ENCODE peak calls at places on chromosome 4, in four cellular contexts. One of them, this sample, is unnamed.

GRCh38 chr4:174284181-174284886 is 623 bp downstream of the CEP44 start:
- DNase-seq in fibroblast of lung: peak
- DNase-seq in heart right ventricle: no peak
- DNase-seq in left lung: no peak
- DNase-seq in this sample: no peak

GRCh38 chr4:10200869-10201268 is 84.3 kb upstream of the WDR1 start:
- DNase-seq in fibroblast of lung: no peak
- DNase-seq in left lung: no peak
- DNase-seq in heart right ventricle: no peak
- DNase-seq in this sample: no peak

GRCh38 chr4:176792348-176793059 is at the start of gene VEGFC:
- DNase-seq in left lung: peak
- DNase-seq in heart right ventricle: peak
- DNase-seq in fibroblast of lung: peak
- DNase-seq in this sample: peak

GRCh38 chr4:7861440-7861881 is 78.2 kb downstream of the AFAP1 start:
- DNase-seq in heart right ventricle: no peak
- DNase-seq in fibroblast of lung: peak
- DNase-seq in left lung: no peak
- DNase-seq in this sample: no peak

GRCh38 chr4:145216532-145216931 is 36.1 kb upstream of the OTUD4 start:
- DNase-seq in heart right ventricle: no peak
- DNase-seq in fibroblast of lung: peak
- DNase-seq in left lung: no peak
- DNase-seq in this sample: no peak

GRCh38 chr4:138090145-138090917 is 151.8 kb downstream of the SLC7A11 start:
- DNase-seq in left lung: no peak
- DNase-seq in heart right ventricle: peak
- DNase-seq in fibroblast of lung: peak
- DNase-seq in this sample: no peak

GRCh38 chr4:83174844-83175414 is 60.4 kb upstream of the PLAC8 start:
- DNase-seq in left lung: no peak
- DNase-seq in fibroblast of lung: no peak
- DNase-seq in heart right ventricle: no peak
- DNase-seq in this sample: no peak

GRCh38 chr4:83618431-83618830 is 82.5 kb downstream of the GPAT3 start:
- DNase-seq in heart right ventricle: peak
- DNase-seq in left lung: no peak
- DNase-seq in fibroblast of lung: peak
- DNase-seq in this sample: no peak

GRCh38 chr4:16835597-16836247 is 62.7 kb downstream of the LDB2 start:
- DNase-seq in heart right ventricle: no peak
- DNase-seq in left lung: no peak
- DNase-seq in fibroblast of lung: no peak
- DNase-seq in this sample: no peak

GRCh38 chr4:96189761-96190160 is 349.9 kb downstream of the PDHA2 start:
- DNase-seq in heart right ventricle: no peak
- DNase-seq in left lung: no peak
- DNase-seq in fibroblast of lung: no peak
- DNase-seq in this sample: no peak

GRCh38 chr4:180449395-180449956 is 1793.7 kb upstream of the TENM3 start:
- DNase-seq in fibroblast of lung: peak
- DNase-seq in left lung: no peak
- DNase-seq in heart right ventricle: no peak
- DNase-seq in this sample: no peak

GRCh38 chr4:57318694-57319093 is 208.5 kb upstream of the IGFBP7 start:
- DNase-seq in heart right ventricle: no peak
- DNase-seq in fibroblast of lung: no peak
- DNase-seq in left lung: no peak
- DNase-seq in this sample: no peak

GRCh38 chr4:6939761-6940743 is 30.4 kb downstream of the TBC1D14 start:
- DNase-seq in left lung: no peak
- DNase-seq in fibroblast of lung: no peak
- DNase-seq in heart right ventricle: no peak
- DNase-seq in this sample: no peak

GRCh38 chr4:94469221-94469784 is 17.6 kb downstream of the PDLIM5 start:
- DNase-seq in left lung: no peak
- DNase-seq in heart right ventricle: no peak
- DNase-seq in fibroblast of lung: no peak
- DNase-seq in this sample: no peak

GRCh38 chr4:96736352-96736889 is 896.5 kb downstream of the PDHA2 start:
- DNase-seq in fibroblast of lung: peak
- DNase-seq in heart right ventricle: no peak
- DNase-seq in left lung: no peak
- DNase-seq in this sample: no peak

GRCh38 chr4:150582881-150583286 is 933 bp downstream of the MAB21L2 start:
- DNase-seq in heart right ventricle: no peak
- DNase-seq in left lung: peak
- DNase-seq in fibroblast of lung: peak
- DNase-seq in this sample: peak

GRCh38 chr4:102311407-102311806 is 33.9 kb downstream of the SLC39A8 start:
- DNase-seq in left lung: no peak
- DNase-seq in fibroblast of lung: no peak
- DNase-seq in heart right ventricle: no peak
- DNase-seq in this sample: no peak

GRCh38 chr4:83723609-83724008 is 187.7 kb downstream of the GPAT3 start:
- DNase-seq in fibroblast of lung: no peak
- DNase-seq in heart right ventricle: no peak
- DNase-seq in left lung: no peak
- DNase-seq in this sample: no peak

GRCh38 chr4:86091201-86091600 is 268.7 kb downstream of the MAPK10 start:
- DNase-seq in fibroblast of lung: no peak
- DNase-seq in left lung: no peak
- DNase-seq in heart right ventricle: no peak
- DNase-seq in this sample: no peak

GRCh38 chr4:55181606-55182005 is 56.2 kb upstream of the KDR start:
- DNase-seq in fibroblast of lung: peak
- DNase-seq in heart right ventricle: no peak
- DNase-seq in left lung: no peak
- DNase-seq in this sample: no peak

GRCh38 chr4:20203508-20203907 is 48.2 kb upstream of the SLIT2 start:
- DNase-seq in left lung: no peak
- DNase-seq in heart right ventricle: no peak
- DNase-seq in fibroblast of lung: peak
- DNase-seq in this sample: no peak

GRCh38 chr4:16278178-16278577 is 51.9 kb upstream of the TAPT1 start:
- DNase-seq in fibroblast of lung: no peak
- DNase-seq in left lung: no peak
- DNase-seq in heart right ventricle: no peak
- DNase-seq in this sample: no peak

GRCh38 chr4:39621582-39621981 is 17.1 kb downstream of the SMIM14 start:
- DNase-seq in left lung: no peak
- DNase-seq in heart right ventricle: peak
- DNase-seq in fibroblast of lung: peak
- DNase-seq in this sample: no peak

GRCh38 chr4:103002551-103002950 is 17.0 kb downstream of the SLC9B1 start:
- DNase-seq in heart right ventricle: no peak
- DNase-seq in fibroblast of lung: peak
- DNase-seq in left lung: no peak
- DNase-seq in this sample: no peak

GRCh38 chr4:98771959-98772619 is 113.7 kb upstream of the TSPAN5 start:
- DNase-seq in fibroblast of lung: no peak
- DNase-seq in left lung: no peak
- DNase-seq in heart right ventricle: no peak
- DNase-seq in this sample: no peak

GRCh38 chr4:15003441-15003890 is 1.2 kb downstream of the CPEB2 start:
- DNase-seq in heart right ventricle: peak
- DNase-seq in left lung: peak
- DNase-seq in fibroblast of lung: no peak
- DNase-seq in this sample: peak

GRCh38 chr4:179124957-179125356 is 1682.7 kb upstream of the AGA start:
- DNase-seq in fibroblast of lung: no peak
- DNase-seq in left lung: no peak
- DNase-seq in heart right ventricle: no peak
- DNase-seq in this sample: no peak

GRCh38 chr4:99165978-99166377 is 21.9 kb upstream of the ADH4 start:
- DNase-seq in heart right ventricle: no peak
- DNase-seq in fibroblast of lung: no peak
- DNase-seq in left lung: no peak
- DNase-seq in this sample: no peak

GRCh38 chr4:173038192-173038896 is 130.3 kb upstream of the GALNT7 start:
- DNase-seq in left lung: no peak
- DNase-seq in fibroblast of lung: no peak
- DNase-seq in heart right ventricle: no peak
- DNase-seq in this sample: no peak

GRCh38 chr4:83504974-83505373 is 20.1 kb upstream of the ABRAXAS1 start:
- DNase-seq in left lung: no peak
- DNase-seq in fibroblast of lung: no peak
- DNase-seq in heart right ventricle: no peak
- DNase-seq in this sample: no peak

GRCh38 chr4:8147231-8147970 is 11.2 kb downstream of the ABLIM2 start:
- DNase-seq in heart right ventricle: no peak
- DNase-seq in fibroblast of lung: no peak
- DNase-seq in left lung: peak
- DNase-seq in this sample: no peak

GRCh38 chr4:12146349-12146748 is 717.7 kb upstream of the HS3ST1 start:
- DNase-seq in heart right ventricle: no peak
- DNase-seq in fibroblast of lung: no peak
- DNase-seq in left lung: no peak
- DNase-seq in this sample: no peak

GRCh38 chr4:55183926-55184599 is 58.7 kb upstream of the KDR start:
- DNase-seq in fibroblast of lung: peak
- DNase-seq in left lung: no peak
- DNase-seq in heart right ventricle: no peak
- DNase-seq in this sample: no peak

DNA sequence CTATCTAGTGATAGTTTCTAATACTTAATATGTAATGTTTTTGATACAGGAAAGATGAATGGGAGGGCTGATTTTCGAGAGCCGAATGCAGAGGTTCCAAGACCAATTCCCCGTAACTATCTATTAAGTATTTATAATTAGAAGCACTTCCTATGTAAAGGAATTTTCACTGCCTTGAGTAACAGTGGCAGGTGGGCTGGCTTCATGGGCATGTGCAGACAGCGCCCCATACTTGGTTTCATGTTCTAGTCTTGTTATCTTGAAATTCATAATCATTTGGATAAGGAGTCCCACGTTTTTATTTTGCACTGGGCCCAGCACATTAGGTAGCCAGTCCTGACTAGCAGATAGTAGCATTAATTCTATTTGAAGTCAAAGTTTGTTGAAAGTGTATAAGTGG is 1.7 kb downstream of the OCIAD1 start:
- DNase-seq in fibroblast of lung: no peak
- DNase-seq in heart right ventricle: no peak
- DNase-seq in left lung: no peak
- DNase-seq in this sample: no peak
- H3K4me3 ChIP-seq in fibroblast of lung: peak
- H3K4me3 ChIP-seq in heart right ventricle: peak
- H3K4me3 ChIP-seq in left lung: no peak
- H3K4me3 ChIP-seq in this sample: no peak

GRCh38 chr4:71771613-71772012 is 12.3 kb downstream of the GC start:
- DNase-seq in left lung: no peak
- DNase-seq in fibroblast of lung: no peak
- DNase-seq in heart right ventricle: no peak
- DNase-seq in this sample: no peak

GRCh38 chr4:71775449-71775848 is 8.4 kb downstream of the GC start:
- DNase-seq in fibroblast of lung: no peak
- DNase-seq in left lung: no peak
- DNase-seq in heart right ventricle: no peak
- DNase-seq in this sample: no peak

GRCh38 chr4:71773004-71773403 is 10.9 kb downstream of the GC start:
- DNase-seq in left lung: no peak
- DNase-seq in heart right ventricle: no peak
- DNase-seq in fibroblast of lung: no peak
- DNase-seq in this sample: no peak

GRCh38 chr4:71772592-71772991 is 11.3 kb downstream of the GC start:
- DNase-seq in left lung: no peak
- DNase-seq in heart right ventricle: no peak
- DNase-seq in fibroblast of lung: no peak
- DNase-seq in this sample: no peak

DNA sequence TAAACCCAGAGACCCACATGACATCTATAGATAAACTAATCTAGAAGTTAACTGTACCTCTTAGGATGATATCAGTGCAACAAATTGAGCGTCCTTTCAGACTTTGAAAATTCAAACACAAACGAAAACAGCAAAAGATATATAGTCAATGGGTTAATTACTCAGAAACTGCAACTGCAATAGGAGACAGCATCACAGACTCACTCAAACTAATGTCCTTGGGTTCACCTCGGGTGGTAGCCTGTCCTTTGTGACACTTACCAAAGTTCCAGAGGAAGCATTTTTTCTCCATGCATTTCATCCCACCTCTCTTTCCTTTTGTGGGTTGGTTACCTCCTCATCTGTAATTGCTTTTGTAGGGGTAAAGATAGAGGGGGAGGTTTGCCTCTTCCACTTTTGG is 9.7 kb downstream of the GC start:
- DNase-seq in left lung: no peak
- DNase-seq in heart right ventricle: no peak
- DNase-seq in fibroblast of lung: no peak
- DNase-seq in this sample: no peak
- H3K27ac ChIP-seq in left lung: no peak
- H3K27ac ChIP-seq in heart right ventricle: no peak
- H3K27ac ChIP-seq in fibroblast of lung: no peak
- H3K27ac ChIP-seq in this sample: peak

DNA sequence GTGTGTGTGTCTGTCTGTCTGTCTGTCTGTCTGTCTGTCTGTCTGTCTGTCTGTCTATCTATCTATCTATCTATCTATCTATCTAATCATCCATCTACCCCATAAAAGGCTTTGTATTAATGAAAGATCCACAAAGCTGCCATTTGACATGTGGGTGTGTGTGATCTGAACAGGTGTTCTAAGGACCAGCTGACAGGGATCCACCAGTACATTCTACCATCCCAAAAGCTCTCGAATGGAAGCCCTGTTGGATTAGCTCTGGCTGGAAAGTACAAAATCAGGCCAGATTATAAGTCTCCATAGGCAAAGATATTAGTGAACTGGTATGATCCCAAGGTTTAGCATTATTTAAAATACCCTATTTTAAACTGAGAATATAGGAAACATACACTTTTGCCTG is 299.3 kb downstream of the CAMK2D start:
- DNase-seq in left lung: no peak
- DNase-seq in fibroblast of lung: no peak
- DNase-seq in heart right ventricle: no peak
- DNase-seq in this sample: no peak
- H3K4me3 ChIP-seq in left lung: no peak
- H3K4me3 ChIP-seq in fibroblast of lung: no peak
- H3K4me3 ChIP-seq in heart right ventricle: no peak
- H3K4me3 ChIP-seq in this sample: no peak

DNA sequence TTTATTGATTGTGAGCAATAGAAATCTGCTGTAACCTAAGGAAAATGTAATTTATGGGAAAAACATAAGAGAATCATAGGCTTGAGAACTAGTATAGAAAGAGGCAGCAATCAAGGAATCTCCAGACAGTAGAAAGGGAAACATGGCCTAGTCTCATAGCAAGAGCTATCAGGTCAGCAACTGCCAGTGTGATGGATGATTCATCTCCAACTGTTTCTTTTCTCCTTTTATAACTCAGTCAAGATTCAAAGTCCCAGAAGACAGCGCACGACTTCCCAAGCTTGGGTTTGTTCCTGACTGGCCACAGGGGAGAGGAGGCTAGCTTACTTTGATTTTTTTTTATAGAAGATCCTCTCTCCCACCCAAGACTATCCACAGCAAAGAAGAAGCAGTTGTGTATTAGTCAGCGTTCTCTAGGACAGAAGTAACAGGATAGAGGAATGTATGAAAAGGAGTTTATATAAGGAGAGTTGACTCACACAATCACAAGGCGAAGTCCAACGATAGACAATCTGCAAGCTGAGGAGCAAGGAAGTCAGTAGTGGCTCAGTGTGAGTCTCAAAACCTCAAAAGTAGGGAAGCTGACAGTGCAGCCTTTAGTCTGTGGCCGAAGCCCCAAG is 181.5 kb downstream of the GC start:
- DNase-seq in left lung: no peak
- DNase-seq in heart right ventricle: no peak
- DNase-seq in fibroblast of lung: no peak
- DNase-seq in this sample: no peak
- H3K27ac ChIP-seq in left lung: no peak
- H3K27ac ChIP-seq in heart right ventricle: no peak
- H3K27ac ChIP-seq in fibroblast of lung: no peak
- H3K27ac ChIP-seq in this sample: no peak

This sample was measured in right lobe of liver.